ENCODE peak calls at places on chromosomes 13 and 19, in five cellular contexts. K is breast epithelium, W is BE2C, S is heart right ventricle, H is stomach. V is an unnamed sample. For H3K4me1 and H3K9me3, the result is how much of the 10 kb centered on the place peaks cover.

GRCh38 chr19:44824758-44825157 is 15.9 kb downstream of the BCAM start:
- DNase-seq in K (no peak), W (no peak), S (no peak), H (no peak), V (no peak)

GRCh38 chr13:48506092-48506701 is 26.7 kb downstream of the RCBTB2 start:
- DNase-seq in K (no peak), W (peak), S (peak), H (no peak), V (no peak)

GRCh38 chr13:33450956-33451709 is 165.6 kb upstream of the STARD13 start:
- DNase-seq in K (no peak), W (no peak), S (no peak), H (peak), V (no peak)

GRCh38 chr19:27709496-27709895 is 1503.5 kb downstream of the UQCRFS1 start:
- DNase-seq in K (no peak), W (peak), S (no peak), H (no peak), V (no peak)

GRCh38 chr13:46831588-46832194 is 34.7 kb upstream of the ESD start:
- DNase-seq in K (no peak), W (peak), S (no peak), H (no peak), V (no peak)

GRCh38 chr13:105202384-105202783 is 1333.1 kb downstream of the EFNB2 start:
- DNase-seq in K (no peak), W (peak), S (no peak), H (no peak), V (no peak)

GRCh38 chr13:79457948-79458347 is 23.0 kb upstream of the NDFIP2 start:
- DNase-seq in K (no peak), W (no peak), S (no peak), H (no peak), V (no peak)

GRCh38 chr19:45972944-45973525 is 630 bp downstream of the NOVA2 start:
- DNase-seq in K (no peak), W (no peak), S (no peak), H (no peak), V (no peak)

GRCh38 chr13:41211062-41211461 is 16.7 kb upstream of the KBTBD7 start:
- DNase-seq in K (no peak), W (no peak), S (no peak), H (no peak), V (no peak)

GRCh38 chr19:8039231-8039630 is 13.3 kb upstream of the CCL25 start:
- DNase-seq in K (no peak), W (no peak), S (no peak), H (no peak), V (no peak)

GRCh38 chr13:97976551-97977375 is 23.3 kb downstream of the IPO5 start:
- DNase-seq in K (no peak), W (peak), S (peak), H (no peak), V (peak)

GRCh38 chr13:113123226-113124150 is 889 bp downstream of the F10 start:
- DNase-seq in K (no peak), W (no peak), S (no peak), H (no peak), V (no peak)
- H3K4me3 ChIP-seq in K (peak), W (no peak), S (peak), H (peak), V (no peak)

DNA sequence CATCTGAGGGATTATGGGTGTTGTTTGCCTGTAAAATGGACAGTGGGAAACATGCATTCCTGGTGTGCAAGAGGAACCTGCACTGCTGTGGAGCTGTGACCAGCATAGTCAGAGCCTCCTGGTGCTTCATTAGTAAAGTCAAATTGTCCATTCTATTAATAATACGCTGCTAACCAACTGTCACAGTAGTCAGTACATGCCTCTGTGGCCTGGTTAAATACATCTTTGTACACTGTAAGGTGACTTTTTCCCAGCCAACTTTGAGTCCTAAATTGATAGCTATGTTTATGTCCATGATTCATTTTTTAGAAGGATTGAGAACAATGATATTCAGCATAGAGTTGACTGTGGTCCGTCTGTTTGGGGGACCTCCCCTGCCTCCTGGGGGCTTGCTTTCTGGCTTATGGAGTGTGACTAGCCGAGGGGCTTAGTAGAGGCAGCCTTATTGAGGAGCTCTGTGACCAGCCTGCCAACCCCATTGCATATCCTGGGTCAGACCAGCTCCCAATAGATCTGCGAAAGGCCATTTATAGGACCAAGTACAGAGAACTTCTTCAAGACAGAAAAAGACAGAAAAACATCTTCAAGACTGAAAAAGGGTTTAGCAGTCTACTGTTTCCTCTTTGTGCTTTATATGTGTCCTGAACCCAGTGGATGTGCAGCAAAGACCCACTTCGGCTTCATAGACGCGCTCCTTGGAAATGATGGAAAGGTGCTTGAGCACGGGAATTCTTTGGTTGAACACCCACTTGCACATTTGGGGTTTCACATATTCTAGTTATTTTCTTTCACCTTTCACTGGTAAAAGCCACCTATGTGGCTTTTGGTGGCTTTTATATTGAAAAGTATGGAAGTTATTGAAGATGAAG is 4.3 kb downstream of the GPR183 start:
- DNase-seq in K (no peak), W (no peak), S (no peak), H (no peak), V (no peak)
- H3K4me1 ChIP-seq in K (under half), W (under half), S (under half), H (under half), V (under half)

DNA sequence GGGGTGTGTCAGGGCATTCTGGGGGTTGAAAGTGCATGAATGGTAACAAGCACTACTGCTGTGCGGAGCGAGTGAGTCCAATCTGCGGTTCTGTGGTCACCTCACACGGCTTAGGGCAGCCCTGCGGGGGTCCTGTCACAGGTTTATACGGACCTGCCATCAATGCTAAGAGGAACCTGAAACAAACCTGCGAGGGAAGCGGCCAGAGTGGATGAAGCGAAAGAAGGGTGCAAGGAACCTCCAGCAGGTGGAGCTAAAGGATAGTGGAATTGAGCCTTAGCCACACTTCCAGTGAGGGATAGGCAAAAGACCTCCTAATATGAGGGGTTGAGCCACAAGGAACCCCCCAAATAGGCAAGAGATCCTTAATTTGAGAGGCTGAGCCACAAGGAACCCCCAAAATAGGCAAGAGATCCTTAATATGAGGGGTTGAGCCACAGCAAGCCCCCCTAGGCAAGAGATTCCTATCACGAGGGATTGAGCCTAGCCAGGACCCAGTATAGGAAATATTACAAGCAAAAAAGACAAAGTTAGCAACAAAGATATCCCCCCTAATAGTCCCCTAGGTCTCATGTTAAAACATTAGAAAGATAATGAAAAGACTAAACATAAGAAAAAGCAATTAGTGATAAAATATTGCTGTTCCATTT is 6.3 kb upstream of the ZNF69 start:
- DNase-seq in K (peak), W (peak), S (peak), H (peak), V (no peak)
- H3K9me3 ChIP-seq in K (under half), W (under half), S (under half), H (under half), V (under half)

DNA sequence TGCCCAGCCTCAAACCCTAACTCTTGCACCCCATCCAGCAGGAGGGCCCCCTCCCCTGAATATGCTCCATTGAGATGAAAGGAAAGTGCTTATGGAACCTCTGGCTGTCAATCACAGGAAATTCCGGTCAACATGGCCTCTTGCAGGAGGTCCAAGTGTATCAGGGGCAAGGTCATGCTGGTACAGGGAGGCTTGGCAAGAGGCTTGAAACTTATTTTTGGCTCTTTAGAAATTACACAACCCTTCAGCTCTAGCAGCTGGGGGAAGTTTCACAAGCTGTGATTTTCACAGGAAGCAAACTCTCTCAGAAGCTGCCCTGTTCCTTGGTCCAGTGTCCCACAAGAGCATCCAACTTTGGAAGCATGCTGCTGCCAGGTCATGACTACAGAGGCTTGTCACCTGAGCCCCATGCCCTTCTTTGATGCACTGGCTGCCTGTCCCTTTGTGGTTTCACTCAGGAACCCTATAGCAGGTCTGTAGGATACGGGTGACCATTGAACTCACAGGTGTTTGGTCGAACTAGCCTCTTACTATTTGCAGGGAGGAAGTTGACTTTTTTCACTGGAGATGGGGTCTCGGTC is 8.4 kb downstream of the ASF1B start:
- DNase-seq in K (no peak), W (no peak), S (no peak), H (no peak), V (no peak)
- H3K4me3 ChIP-seq in K (no peak), W (no peak), S (no peak), H (no peak), V (no peak)

GRCh38 chr19:5124111-5124855 is 155.4 kb downstream of the KDM4B start:
- DNase-seq in K (no peak), W (no peak), S (no peak), H (no peak), V (no peak)

GRCh38 chr19:5125376-5125775 is 156.5 kb downstream of the KDM4B start:
- DNase-seq in K (no peak), W (no peak), S (no peak), H (no peak), V (no peak)

GRCh38 chr19:5127710-5128109 is 158.8 kb downstream of the KDM4B start:
- DNase-seq in K (no peak), W (peak), S (no peak), H (no peak), V (no peak)

GRCh38 chr19:5126498-5127223 is 157.7 kb downstream of the KDM4B start:
- DNase-seq in K (no peak), W (no peak), S (no peak), H (no peak), V (no peak)

GRCh38 chr19:5125797-5126497 is 157.0 kb downstream of the KDM4B start:
- DNase-seq in K (no peak), W (no peak), S (no peak), H (no peak), V (no peak)
- H3K4me1 ChIP-seq in K (under half), W (under half), S (under half), H (under half), V (under half)

DNA sequence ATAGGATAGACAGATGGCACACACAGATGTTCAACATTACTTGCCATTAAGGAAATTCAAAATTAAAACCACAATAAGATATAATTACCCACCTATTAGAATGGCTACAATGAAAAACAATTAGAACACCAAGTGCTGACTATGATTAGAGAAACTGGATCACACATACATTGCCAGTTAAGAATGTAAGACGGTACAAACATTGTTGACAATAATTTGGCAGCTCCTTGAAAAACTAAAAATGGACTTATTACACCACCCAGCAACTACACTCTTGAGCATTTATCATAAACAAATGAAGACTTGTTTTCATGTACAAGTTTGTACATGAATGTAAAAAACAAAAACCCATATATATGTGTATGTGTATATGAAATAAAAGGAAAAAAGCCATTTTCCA is 13.7 kb downstream of the ZNF461 start:
- DNase-seq in K (no peak), W (no peak), S (no peak), H (no peak), V (no peak)
- H3K9me3 ChIP-seq in K (half or more), W (under half), S (half or more), H (half or more), V (half or more)

DNA sequence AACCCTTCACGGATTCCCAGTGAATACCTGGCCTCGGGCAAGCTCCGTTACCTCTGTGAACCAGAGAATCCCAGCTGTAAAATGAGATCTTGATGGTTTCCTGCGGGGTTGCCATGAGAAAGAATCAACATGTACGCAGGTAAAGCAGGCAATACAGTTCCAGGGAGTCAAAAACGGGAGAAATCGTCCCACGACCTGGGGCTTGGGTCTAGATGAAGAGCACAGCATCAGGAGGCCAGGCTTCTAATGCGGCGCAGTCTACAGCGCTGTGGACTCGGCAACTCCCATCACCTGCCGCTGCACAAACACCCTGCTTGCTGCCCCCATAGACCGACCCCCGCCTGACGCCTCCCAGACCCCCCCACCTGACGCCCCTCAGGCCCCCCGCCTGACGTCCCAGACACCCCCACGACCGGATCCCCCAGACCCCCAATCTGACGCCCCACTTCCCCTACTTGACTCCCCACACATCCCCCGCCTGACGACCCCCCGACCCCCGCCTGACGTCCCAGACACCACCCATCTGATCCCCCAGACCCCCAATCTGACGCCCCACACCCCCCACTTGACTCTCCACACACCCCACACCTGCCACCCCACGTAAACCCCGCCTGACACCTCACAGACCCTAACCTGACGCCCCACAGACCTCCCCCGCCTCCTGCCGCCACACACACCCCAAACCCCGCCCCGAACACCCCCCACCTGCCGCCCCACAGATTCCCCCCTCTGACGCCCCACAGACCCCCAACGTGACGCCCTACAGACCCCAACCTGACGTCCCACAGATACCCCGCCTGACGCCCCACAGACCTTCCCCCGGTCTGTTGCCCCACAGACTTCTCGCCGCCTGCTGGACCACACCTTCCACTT is 589 bp downstream of the LIG4 start:
- DNase-seq in K (no peak), W (peak), S (peak), H (no peak), V (no peak)
- H3K4me3 ChIP-seq in K (peak), W (peak), S (peak), H (peak), V (peak)

GRCh38 chr13:99432637-99433542 is 68.4 kb upstream of the TM9SF2 start:
- DNase-seq in K (peak), W (no peak), S (peak), H (peak), V (no peak)
- H3K4me1 ChIP-seq in K (under half), W (under half), S (under half), H (under half), V (under half)

V was measured in thoracic aorta.